ENCODE peak calls at places on chromosome 16, in seven cellular contexts. One of them, this sample, is unnamed.
A peak's percentile ranks its signal among the peaks of the same experiment; 100 is the strongest.

GRCh38 chr16:29649560-29650494 is 13.2 kb upstream of the SPN start:
- DNase-seq in mucosa of descending colon: no peak
- DNase-seq in astrocyte of the spinal cord: no peak
- DNase-seq in fibroblast of pulmonary artery: no peak
- DNase-seq in A549: no peak
- DNase-seq in OCI-LY7: no peak
- DNase-seq in foreskin fibroblast: no peak
- DNase-seq in this sample: no peak

GRCh38 chr16:82011199-82011641 is at the start of gene SDR42E1:
- DNase-seq in mucosa of descending colon: peak; percentile 83
- DNase-seq in A549: peak; percentile 21
- DNase-seq in OCI-LY7: peak; percentile 11
- DNase-seq in foreskin fibroblast: no peak
- DNase-seq in fibroblast of pulmonary artery: no peak
- DNase-seq in astrocyte of the spinal cord: no peak
- DNase-seq in this sample: peak; percentile 81

GRCh38 chr16:5059386-5060072 is 6.2 kb downstream of the C16orf89 start:
- DNase-seq in foreskin fibroblast: no peak
- DNase-seq in astrocyte of the spinal cord: no peak
- DNase-seq in fibroblast of pulmonary artery: no peak
- DNase-seq in A549: no peak
- DNase-seq in OCI-LY7: no peak
- DNase-seq in mucosa of descending colon: no peak
- DNase-seq in this sample: no peak

GRCh38 chr16:50310308-50311133 is 44.2 kb downstream of the ADCY7 start:
- DNase-seq in astrocyte of the spinal cord: no peak
- DNase-seq in mucosa of descending colon: no peak
- DNase-seq in OCI-LY7: no peak
- DNase-seq in foreskin fibroblast: no peak
- DNase-seq in fibroblast of pulmonary artery: no peak
- DNase-seq in A549: no peak
- DNase-seq in this sample: no peak

GRCh38 chr16:53881371-53881770 is 177.4 kb downstream of the FTO start:
- DNase-seq in A549: peak; percentile 13
- DNase-seq in mucosa of descending colon: no peak
- DNase-seq in astrocyte of the spinal cord: peak; percentile 51
- DNase-seq in foreskin fibroblast: peak; percentile 38
- DNase-seq in OCI-LY7: no peak
- DNase-seq in fibroblast of pulmonary artery: peak; percentile 56
- DNase-seq in this sample: peak; percentile 57

GRCh38 chr16:30351586-30352419 is 3.3 kb downstream of the CD2BP2 start:
- DNase-seq in foreskin fibroblast: peak; percentile 90
- DNase-seq in mucosa of descending colon: no peak
- DNase-seq in fibroblast of pulmonary artery: peak; percentile 97
- DNase-seq in astrocyte of the spinal cord: peak; percentile 93
- DNase-seq in OCI-LY7: peak; percentile 36
- DNase-seq in A549: no peak
- DNase-seq in this sample: no peak

GRCh38 chr16:54446639-54447038 is 160.1 kb upstream of the IRX3 start:
- DNase-seq in fibroblast of pulmonary artery: peak; percentile 84
- DNase-seq in OCI-LY7: no peak
- DNase-seq in mucosa of descending colon: no peak
- DNase-seq in astrocyte of the spinal cord: peak; percentile 92
- DNase-seq in foreskin fibroblast: peak; percentile 73
- DNase-seq in A549: no peak
- DNase-seq in this sample: peak; percentile 67

GRCh38 chr16:85329999-85330693 is 217.9 kb upstream of the CIBAR2 start:
- DNase-seq in OCI-LY7: peak; percentile 14
- DNase-seq in foreskin fibroblast: no peak
- DNase-seq in A549: no peak
- DNase-seq in astrocyte of the spinal cord: no peak
- DNase-seq in fibroblast of pulmonary artery: no peak
- DNase-seq in mucosa of descending colon: no peak
- DNase-seq in this sample: no peak

GRCh38 chr16:4733211-4733742 is 794 bp downstream of the ANKS3 start:
- DNase-seq in astrocyte of the spinal cord: no peak
- DNase-seq in fibroblast of pulmonary artery: no peak
- DNase-seq in OCI-LY7: no peak
- DNase-seq in mucosa of descending colon: no peak
- DNase-seq in A549: no peak
- DNase-seq in foreskin fibroblast: no peak
- DNase-seq in this sample: no peak

GRCh38 chr16:13503960-13504635 is 415.9 kb upstream of the ERCC4 start:
- DNase-seq in mucosa of descending colon: no peak
- DNase-seq in OCI-LY7: no peak
- DNase-seq in fibroblast of pulmonary artery: no peak
- DNase-seq in foreskin fibroblast: peak; percentile 4
- DNase-seq in A549: no peak
- DNase-seq in astrocyte of the spinal cord: no peak
- DNase-seq in this sample: no peak

GRCh38 chr16:24737391-24737871 is 8.0 kb downstream of the TNRC6A start:
- DNase-seq in OCI-LY7: no peak
- DNase-seq in A549: no peak
- DNase-seq in mucosa of descending colon: no peak
- DNase-seq in fibroblast of pulmonary artery: peak; percentile 59
- DNase-seq in foreskin fibroblast: peak; percentile 35
- DNase-seq in astrocyte of the spinal cord: peak; percentile 57
- DNase-seq in this sample: peak; percentile 60

GRCh38 chr16:88940196-88941050 is 36.6 kb downstream of the CBFA2T3 start:
- DNase-seq in OCI-LY7: no peak
- DNase-seq in foreskin fibroblast: no peak
- DNase-seq in fibroblast of pulmonary artery: no peak
- DNase-seq in astrocyte of the spinal cord: no peak
- DNase-seq in A549: no peak
- DNase-seq in mucosa of descending colon: no peak
- DNase-seq in this sample: no peak

GRCh38 chr16:85555549-85556455 is 57.3 kb upstream of the GSE1 start:
- DNase-seq in OCI-LY7: peak; percentile 50
- DNase-seq in mucosa of descending colon: peak; percentile 78
- DNase-seq in foreskin fibroblast: no peak
- DNase-seq in astrocyte of the spinal cord: peak; percentile 57
- DNase-seq in fibroblast of pulmonary artery: peak; percentile 63
- DNase-seq in A549: peak; percentile 42
- DNase-seq in this sample: no peak

GRCh38 chr16:31078597-31079341 is 4.5 kb downstream of the ZNF646 start:
- DNase-seq in fibroblast of pulmonary artery: no peak
- DNase-seq in astrocyte of the spinal cord: no peak
- DNase-seq in A549: no peak
- DNase-seq in OCI-LY7: no peak
- DNase-seq in mucosa of descending colon: no peak
- DNase-seq in foreskin fibroblast: no peak
- DNase-seq in this sample: no peak

GRCh38 chr16:50316848-50317630 is 50.7 kb downstream of the ADCY7 start:
- DNase-seq in A549: no peak
- DNase-seq in fibroblast of pulmonary artery: no peak
- DNase-seq in mucosa of descending colon: no peak
- DNase-seq in OCI-LY7: no peak
- DNase-seq in astrocyte of the spinal cord: peak; percentile 45
- DNase-seq in foreskin fibroblast: no peak
- DNase-seq in this sample: no peak

GRCh38 chr16:30985401-30986128 is 558 bp downstream of the HSD3B7 start:
- DNase-seq in OCI-LY7: no peak
- DNase-seq in A549: peak; percentile 55
- DNase-seq in astrocyte of the spinal cord: no peak
- DNase-seq in mucosa of descending colon: peak; percentile 78
- DNase-seq in fibroblast of pulmonary artery: no peak
- DNase-seq in foreskin fibroblast: peak; percentile 64
- DNase-seq in this sample: peak; percentile 56

GRCh38 chr16:77995843-77996455 is 26.4 kb upstream of the CLEC3A start:
- DNase-seq in A549: no peak
- DNase-seq in OCI-LY7: no peak
- DNase-seq in fibroblast of pulmonary artery: no peak
- DNase-seq in mucosa of descending colon: no peak
- DNase-seq in astrocyte of the spinal cord: peak; percentile 2
- DNase-seq in foreskin fibroblast: no peak
- DNase-seq in this sample: no peak

GRCh38 chr16:80384862-80385261 is 155.9 kb upstream of the DYNLRB2 start:
- DNase-seq in astrocyte of the spinal cord: no peak
- DNase-seq in fibroblast of pulmonary artery: no peak
- DNase-seq in OCI-LY7: no peak
- DNase-seq in A549: no peak
- DNase-seq in mucosa of descending colon: no peak
- DNase-seq in foreskin fibroblast: no peak
- DNase-seq in this sample: no peak

GRCh38 chr16:61413026-61413425 is 623.2 kb downstream of the CDH8 start:
- DNase-seq in OCI-LY7: no peak
- DNase-seq in fibroblast of pulmonary artery: no peak
- DNase-seq in A549: no peak
- DNase-seq in mucosa of descending colon: no peak
- DNase-seq in foreskin fibroblast: no peak
- DNase-seq in astrocyte of the spinal cord: no peak
- DNase-seq in this sample: no peak

GRCh38 chr16:88810166-88810867 is 1.4 kb downstream of the APRT start:
- DNase-seq in astrocyte of the spinal cord: no peak
- DNase-seq in mucosa of descending colon: no peak
- DNase-seq in A549: no peak
- DNase-seq in foreskin fibroblast: no peak
- DNase-seq in OCI-LY7: peak; percentile 58
- DNase-seq in fibroblast of pulmonary artery: no peak
- DNase-seq in this sample: peak; percentile 40

GRCh38 chr16:74183601-74184365 is 112.8 kb upstream of the PSMD7 start:
- DNase-seq in fibroblast of pulmonary artery: no peak
- DNase-seq in astrocyte of the spinal cord: no peak
- DNase-seq in OCI-LY7: no peak
- DNase-seq in A549: no peak
- DNase-seq in foreskin fibroblast: no peak
- DNase-seq in mucosa of descending colon: no peak
- DNase-seq in this sample: no peak

DNA sequence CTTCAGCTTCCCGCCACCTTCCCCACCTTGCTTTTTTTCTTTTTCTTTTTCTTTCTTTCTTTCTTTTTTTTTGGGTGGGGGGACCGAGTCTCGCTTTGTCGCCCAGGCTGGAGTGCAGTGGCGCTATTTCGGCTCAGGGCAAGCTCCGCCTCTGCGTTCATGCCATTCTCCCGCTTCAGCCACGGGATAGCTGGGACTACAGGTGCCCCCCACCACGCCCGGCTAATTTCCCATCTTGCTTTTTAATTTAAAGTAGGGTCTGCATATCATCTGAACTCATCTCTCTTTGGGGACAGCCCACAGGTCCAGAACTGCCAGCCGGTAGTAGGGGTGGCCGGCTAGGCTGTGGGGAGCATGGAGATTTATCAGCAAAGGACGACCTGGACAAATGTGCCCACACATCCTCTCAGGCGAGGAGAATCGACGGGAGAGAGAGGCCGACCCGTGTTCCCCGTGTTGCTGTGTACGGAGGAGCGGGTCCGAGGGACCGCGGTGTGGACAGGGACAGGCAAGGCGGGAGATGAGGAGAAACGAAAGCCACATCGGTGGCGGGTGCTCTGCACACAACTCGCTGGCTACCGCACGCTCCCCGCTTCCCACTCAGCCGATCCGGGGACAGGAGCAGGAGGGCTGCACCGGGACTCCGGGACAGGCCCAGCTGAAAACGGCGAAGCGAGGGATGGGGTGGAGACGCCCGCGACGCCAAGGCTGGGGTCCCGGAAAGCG is 2.4 kb downstream of the MT1M start:
- DNase-seq in OCI-LY7: no peak
- DNase-seq in foreskin fibroblast: no peak
- DNase-seq in mucosa of descending colon: no peak
- DNase-seq in A549: no peak
- DNase-seq in fibroblast of pulmonary artery: no peak
- DNase-seq in astrocyte of the spinal cord: no peak
- DNase-seq in this sample: no peak
- H3K4me3 ChIP-seq in OCI-LY7: no peak overlapping the region
- H3K4me3 ChIP-seq in foreskin fibroblast: peak overlapping the region; percentile 38
- H3K4me3 ChIP-seq in mucosa of descending colon: no peak overlapping the region
- H3K4me3 ChIP-seq in A549: no peak overlapping the region
- H3K4me3 ChIP-seq in fibroblast of pulmonary artery: peak overlapping the region; percentile 22
- H3K4me3 ChIP-seq in astrocyte of the spinal cord: peak overlapping the region; percentile 15
- H3K4me3 ChIP-seq in this sample: no peak overlapping the region

DNA sequence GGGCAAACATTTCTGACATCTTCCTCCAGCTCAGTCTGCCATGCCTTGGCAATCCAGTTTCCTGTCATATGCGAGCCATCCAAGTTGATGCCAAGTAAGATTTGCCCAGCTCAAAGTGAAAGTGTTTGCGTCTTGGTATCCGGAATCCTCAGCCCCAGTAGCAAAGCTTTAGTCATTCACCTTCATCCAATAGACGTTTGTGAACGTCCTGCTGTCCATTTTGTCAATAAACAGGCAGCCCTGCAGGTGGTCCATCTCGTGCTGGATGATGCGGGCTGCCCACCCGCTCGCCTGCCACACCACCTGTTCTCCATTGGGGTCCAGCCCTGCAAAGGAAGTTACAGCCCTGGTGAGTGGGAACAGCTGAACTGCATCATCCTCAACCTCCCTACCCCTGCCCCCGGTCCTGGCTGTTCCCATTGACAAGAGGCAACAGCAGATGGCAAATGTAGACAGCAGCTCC is 1.5 kb downstream of the PDF start:
- DNase-seq in mucosa of descending colon: no peak
- DNase-seq in OCI-LY7: peak; percentile 27
- DNase-seq in A549: no peak
- DNase-seq in foreskin fibroblast: no peak
- DNase-seq in fibroblast of pulmonary artery: peak; percentile 13
- DNase-seq in astrocyte of the spinal cord: peak; percentile 70
- DNase-seq in this sample: peak; percentile 49
- H3K4me3 ChIP-seq in mucosa of descending colon: no peak overlapping the region
- H3K4me3 ChIP-seq in OCI-LY7: peak overlapping the region; percentile 75
- H3K4me3 ChIP-seq in A549: peak overlapping the region; percentile 76
- H3K4me3 ChIP-seq in foreskin fibroblast: peak overlapping the region; percentile 78
- H3K4me3 ChIP-seq in fibroblast of pulmonary artery: peak overlapping the region; percentile 69
- H3K4me3 ChIP-seq in astrocyte of the spinal cord: peak overlapping the region; percentile 65
- H3K4me3 ChIP-seq in this sample: peak overlapping the region; percentile 87

GRCh38 chr16:10870137-10870776 is 6.7 kb upstream of the CIITA start:
- DNase-seq in astrocyte of the spinal cord: no peak
- DNase-seq in OCI-LY7: peak; percentile 57
- DNase-seq in A549: no peak
- DNase-seq in foreskin fibroblast: no peak
- DNase-seq in fibroblast of pulmonary artery: no peak
- DNase-seq in mucosa of descending colon: no peak
- DNase-seq in this sample: no peak
- H3K4me3 ChIP-seq in astrocyte of the spinal cord: no peak overlapping the region
- H3K4me3 ChIP-seq in OCI-LY7: peak overlapping the region; percentile 6
- H3K4me3 ChIP-seq in A549: no peak overlapping the region
- H3K4me3 ChIP-seq in foreskin fibroblast: no peak overlapping the region
- H3K4me3 ChIP-seq in fibroblast of pulmonary artery: no peak overlapping the region
- H3K4me3 ChIP-seq in mucosa of descending colon: no peak overlapping the region
- H3K4me3 ChIP-seq in this sample: no peak overlapping the region

GRCh38 chr16:48318630-48319029 is 66.6 kb downstream of the SIAH1 start:
- DNase-seq in astrocyte of the spinal cord: peak; percentile 82
- DNase-seq in mucosa of descending colon: peak; percentile 18
- DNase-seq in fibroblast of pulmonary artery: peak; percentile 74
- DNase-seq in foreskin fibroblast: peak; percentile 18
- DNase-seq in A549: no peak
- DNase-seq in OCI-LY7: peak; percentile 58
- DNase-seq in this sample: no peak

GRCh38 chr16:48321307-48322036 is 63.7 kb downstream of the SIAH1 start:
- DNase-seq in fibroblast of pulmonary artery: peak; percentile 63
- DNase-seq in OCI-LY7: no peak
- DNase-seq in A549: no peak
- DNase-seq in foreskin fibroblast: peak; percentile 29
- DNase-seq in mucosa of descending colon: no peak
- DNase-seq in astrocyte of the spinal cord: peak; percentile 44
- DNase-seq in this sample: no peak

DNA sequence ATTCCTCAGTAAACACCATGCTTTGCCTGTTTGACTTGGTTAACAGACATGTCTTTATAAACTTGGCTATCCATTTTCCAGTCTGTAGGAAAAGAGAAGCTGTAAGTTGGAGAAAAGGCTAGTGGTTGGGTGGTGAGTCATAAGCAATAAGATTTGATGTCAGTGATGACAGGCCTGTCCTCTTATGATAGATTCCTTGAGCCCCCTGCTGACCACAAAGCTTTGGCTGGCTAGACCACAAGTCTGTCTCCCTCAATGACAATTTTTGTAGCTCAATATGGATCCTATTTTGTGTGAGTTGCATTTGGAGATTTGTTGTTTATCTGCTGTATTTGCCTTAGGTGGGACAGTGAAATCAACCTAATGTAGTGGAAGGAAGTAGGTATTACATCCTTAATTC is 67.6 kb downstream of the SIAH1 start:
- DNase-seq in fibroblast of pulmonary artery: peak; percentile 64
- DNase-seq in foreskin fibroblast: peak; percentile 48
- DNase-seq in mucosa of descending colon: no peak
- DNase-seq in A549: no peak
- DNase-seq in astrocyte of the spinal cord: peak; percentile 83
- DNase-seq in OCI-LY7: no peak
- DNase-seq in this sample: no peak
- H3K4me3 ChIP-seq in fibroblast of pulmonary artery: no peak overlapping the region
- H3K4me3 ChIP-seq in foreskin fibroblast: no peak overlapping the region
- H3K4me3 ChIP-seq in mucosa of descending colon: no peak overlapping the region
- H3K4me3 ChIP-seq in A549: no peak overlapping the region
- H3K4me3 ChIP-seq in astrocyte of the spinal cord: no peak overlapping the region
- H3K4me3 ChIP-seq in OCI-LY7: no peak overlapping the region
- H3K4me3 ChIP-seq in this sample: no peak overlapping the region

This sample was measured in PC-9.